ENCODE peak calls at places on chromosomes 1 and 21, in five cellular contexts. K is H9, B is IMR-90, N is mesendoderm, P is H1. Q is an unnamed sample.

GRCh38 chr1:204286841-204287387 is 72.8 kb downstream of the PLEKHA6 start:
- DNase-seq in K (no peak), B (no peak), N (peak), P (no peak), Q (peak)

GRCh38 chr1:162136760-162137537 is 67.5 kb downstream of the NOS1AP start:
- DNase-seq in K (no peak), B (peak), N (peak), P (no peak), Q (peak)

GRCh38 chr1:3349161-3349967 is 105.1 kb upstream of the ARHGEF16 start:
- DNase-seq in K (peak), B (no peak), N (peak), P (no peak), Q (no peak)

GRCh38 chr1:205711105-205712048 is 31.1 kb upstream of the SLC45A3 start:
- DNase-seq in K (peak), B (peak), N (peak), P (no peak), Q (peak)

GRCh38 chr1:92790081-92790480 is 5.2 kb upstream of the EVI5 start:
- DNase-seq in K (no peak), B (no peak), N (no peak), P (no peak), Q (no peak)

GRCh38 chr1:5129746-5130355 is 475.4 kb downstream of the AJAP1 start:
- DNase-seq in K (no peak), B (no peak), N (peak), P (no peak), Q (no peak)

GRCh38 chr1:66227966-66228365 is 306.0 kb upstream of the SGIP1 start:
- DNase-seq in K (no peak), B (no peak), N (no peak), P (no peak), Q (no peak)

GRCh38 chr1:247054992-247055415 is 23.6 kb downstream of the ZNF670 start:
- DNase-seq in K (no peak), B (peak), N (no peak), P (no peak), Q (peak)

GRCh38 chr1:42325014-42325402 is 10.0 kb downstream of the FOXJ3 start:
- DNase-seq in K (no peak), B (no peak), N (no peak), P (no peak), Q (no peak)

GRCh38 chr1:165543651-165544452 is at the start of gene LRRC52:
- DNase-seq in K (peak), B (no peak), N (peak), P (no peak), Q (no peak)

GRCh38 chr21:34890724-34891609 is 158.1 kb downstream of the RUNX1 start:
- DNase-seq in K (peak), B (peak), N (peak), P (no peak), Q (peak)

GRCh38 chr1:33329600-33330305 is 8.9 kb upstream of the A3GALT2 start:
- DNase-seq in K (no peak), B (no peak), N (no peak), P (no peak), Q (no peak)

GRCh38 chr1:170332801-170333200 is 187.0 kb downstream of the NTMT2 start:
- DNase-seq in K (no peak), B (no peak), N (no peak), P (no peak), Q (no peak)

GRCh38 chr1:193408782-193409293 is 222.4 kb upstream of the B3GALT2 start:
- DNase-seq in K (no peak), B (peak), N (peak), P (no peak), Q (peak)

GRCh38 chr1:37476460-37477197 is 2.2 kb downstream of the ZC3H12A start:
- DNase-seq in K (no peak), B (peak), N (peak), P (no peak), Q (peak)

GRCh38 chr1:46131727-46132528 is 501 bp downstream of the PIK3R3 start:
- DNase-seq in K (no peak), B (peak), N (peak), P (no peak), Q (peak)

GRCh38 chr1:93585059-93585966 is 96.3 kb downstream of the BCAR3 start:
- DNase-seq in K (no peak), B (no peak), N (no peak), P (no peak), Q (no peak)

GRCh38 chr1:205534444-205534985 is 30.0 kb downstream of the CDK18 start:
- DNase-seq in K (no peak), B (no peak), N (no peak), P (no peak), Q (no peak)

GRCh38 chr1:15426492-15427279 is 11.6 kb upstream of the CTRC start:
- DNase-seq in K (no peak), B (peak), N (peak), P (no peak), Q (peak)

GRCh38 chr1:207240325-207241095 is 81.0 kb upstream of the CD55 start:
- DNase-seq in K (no peak), B (peak), N (peak), P (no peak), Q (no peak)

GRCh38 chr1:119799003-119799402 is 12.3 kb downstream of the REG4 start:
- DNase-seq in K (no peak), B (no peak), N (no peak), P (no peak), Q (no peak)

GRCh38 chr1:199522936-199523335 is 504.6 kb upstream of the NR5A2 start:
- DNase-seq in K (no peak), B (peak), N (no peak), P (no peak), Q (peak)

GRCh38 chr1:239814306-239814881 is 277.3 kb upstream of the FMN2 start:
- DNase-seq in K (peak), B (peak), N (peak), P (peak), Q (peak)

DNA sequence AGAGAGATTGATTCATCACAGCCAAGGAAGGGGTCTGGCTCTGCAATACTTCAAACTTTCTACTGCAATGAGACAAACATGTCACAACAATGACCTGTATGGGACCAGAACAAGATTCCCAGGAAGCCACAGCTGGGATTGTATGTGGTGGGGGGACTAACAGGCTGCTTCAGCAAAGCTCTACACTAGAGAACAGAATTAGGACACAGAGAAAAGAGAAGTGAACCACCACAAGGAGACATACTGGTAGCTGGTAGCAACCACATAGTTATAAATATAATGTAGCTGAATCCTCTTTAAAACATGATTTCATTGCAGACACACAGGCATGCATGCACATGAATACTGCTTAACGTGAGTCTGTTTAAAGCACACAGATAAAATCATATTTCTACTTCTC is 3.5 kb upstream of the ILDR2 start:
- DNase-seq in K (no peak), B (no peak), N (no peak), P (no peak), Q (no peak)
- H3K9ac ChIP-seq in K (no peak), B (no peak), N (no peak), P (no peak), Q (no peak)

GRCh38 chr1:179817056-179817455 is 60.5 kb downstream of the TOR1AIP2 start:
- DNase-seq in K (no peak), B (no peak), N (no peak), P (no peak), Q (no peak)

GRCh38 chr1:179818743-179819173 is 58.8 kb downstream of the TOR1AIP2 start:
- DNase-seq in K (no peak), B (peak), N (no peak), P (no peak), Q (no peak)

GRCh38 chr1:179818260-179818659 is 59.3 kb downstream of the TOR1AIP2 start:
- DNase-seq in K (no peak), B (no peak), N (no peak), P (no peak), Q (no peak)

GRCh38 chr1:179816196-179816960 is 61.2 kb downstream of the TOR1AIP2 start:
- DNase-seq in K (no peak), B (peak), N (no peak), P (no peak), Q (no peak)

GRCh38 chr1:179817789-179818188 is 59.8 kb downstream of the TOR1AIP2 start:
- DNase-seq in K (no peak), B (peak), N (no peak), P (no peak), Q (peak)
- H2BK5ac ChIP-seq in K (no peak), B (peak), N (no peak), P (no peak), Q (no peak)

GRCh38 chr1:100265562-100265930 is 470 bp upstream of the RTCA start:
- DNase-seq in K (no peak), B (peak), N (no peak), P (no peak), Q (no peak)

GRCh38 chr1:100268202-100268601 is 2.2 kb downstream of the RTCA start:
- DNase-seq in K (no peak), B (no peak), N (no peak), P (no peak), Q (no peak)

GRCh38 chr1:100265931-100266830 is at the start of gene RTCA:
- DNase-seq in K (peak), B (peak), N (peak), P (peak), Q (peak)

GRCh38 chr1:100261686-100262085 is 4.3 kb upstream of the RTCA start:
- DNase-seq in K (no peak), B (no peak), N (no peak), P (no peak), Q (no peak)

GRCh38 chr1:100267284-100267683 is 1.3 kb downstream of the RTCA start:
- DNase-seq in K (no peak), B (no peak), N (no peak), P (no peak), Q (no peak)
- H3K9ac ChIP-seq in K (no peak), B (peak), N (peak), P (no peak), Q (peak)

GRCh38 chr1:55230654-55231053 is 15.5 kb upstream of the USP24 start:
- DNase-seq in K (no peak), B (no peak), N (no peak), P (no peak), Q (no peak)

GRCh38 chr1:55234016-55234415 is 18.9 kb upstream of the USP24 start:
- DNase-seq in K (no peak), B (peak), N (no peak), P (no peak), Q (no peak)

GRCh38 chr1:55233149-55233777 is 18.1 kb upstream of the USP24 start:
- DNase-seq in K (no peak), B (peak), N (peak), P (no peak), Q (peak)

GRCh38 chr1:55231745-55232144 is 16.6 kb upstream of the USP24 start:
- DNase-seq in K (no peak), B (no peak), N (no peak), P (no peak), Q (no peak)

DNA sequence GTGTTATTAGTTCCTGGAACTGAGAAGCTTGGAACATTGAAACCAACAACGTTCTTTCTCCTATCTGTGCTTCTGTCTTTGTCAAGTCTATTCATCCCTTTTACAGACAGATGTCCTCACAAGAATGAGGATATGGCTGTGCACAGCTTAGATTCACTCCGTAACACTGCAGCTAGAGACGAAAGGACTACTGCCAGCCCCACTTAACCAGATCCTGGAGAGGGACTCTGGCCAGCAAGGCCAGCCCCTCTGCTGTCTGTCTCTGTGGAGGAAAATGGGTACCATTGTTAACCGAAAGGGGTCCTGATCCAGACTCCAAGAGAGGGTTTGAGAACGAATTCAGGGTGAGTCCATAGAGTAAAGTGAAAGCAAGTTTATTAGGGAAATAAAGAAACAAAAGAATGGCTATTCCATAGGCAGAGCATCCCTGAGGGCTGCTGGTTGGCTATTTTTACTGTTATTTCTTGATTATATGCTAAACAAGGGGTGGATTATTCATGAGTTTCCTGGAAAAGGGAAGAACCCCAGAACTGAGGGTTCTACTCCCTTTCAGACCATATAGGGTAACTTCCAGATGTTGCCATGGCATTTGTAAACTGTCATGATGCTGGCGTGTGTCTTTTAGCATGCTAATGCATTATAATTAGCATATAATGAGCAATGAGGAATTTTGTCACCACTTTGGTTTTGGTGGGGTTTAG is 17.4 kb upstream of the USP24 start:
- DNase-seq in K (no peak), B (no peak), N (peak), P (no peak), Q (no peak)
- H2BK5ac ChIP-seq in K (peak), B (no peak), N (no peak), P (no peak), Q (no peak)

DNA sequence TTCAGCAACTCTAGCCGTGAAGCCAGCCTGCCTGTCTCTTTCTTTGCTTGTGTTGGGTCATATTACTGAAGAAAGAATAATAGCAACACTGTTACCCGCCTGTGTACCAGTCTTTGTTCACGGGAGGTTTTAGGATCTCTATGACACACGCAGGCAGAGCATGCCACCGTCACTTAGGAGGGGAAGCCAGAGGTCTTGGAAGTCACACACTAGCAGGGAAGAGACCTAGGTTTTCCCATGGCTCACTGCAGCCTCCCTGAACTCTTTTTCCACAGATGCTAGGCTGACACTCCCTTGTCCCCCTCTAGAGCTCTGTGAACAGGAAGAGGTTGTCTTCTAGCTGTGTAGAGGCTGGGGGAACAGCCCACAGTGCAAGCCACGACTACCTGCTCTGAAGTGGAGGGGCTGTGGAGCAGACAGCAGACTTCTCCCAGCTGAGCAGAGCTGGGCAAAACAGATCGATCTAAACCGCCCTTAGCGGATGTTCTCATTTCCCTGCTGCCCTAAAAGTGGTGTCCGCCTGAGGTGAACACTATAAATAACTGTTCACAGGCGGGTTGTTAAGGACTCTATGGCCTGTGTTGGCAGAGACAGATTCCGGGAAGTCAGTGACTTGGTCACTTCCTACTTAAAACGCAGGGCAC is 203.1 kb downstream of the RHOU start:
- DNase-seq in K (no peak), B (no peak), N (peak), P (no peak), Q (peak)
- H3K9ac ChIP-seq in K (no peak), B (no peak), N (no peak), P (no peak), Q (no peak)

DNA sequence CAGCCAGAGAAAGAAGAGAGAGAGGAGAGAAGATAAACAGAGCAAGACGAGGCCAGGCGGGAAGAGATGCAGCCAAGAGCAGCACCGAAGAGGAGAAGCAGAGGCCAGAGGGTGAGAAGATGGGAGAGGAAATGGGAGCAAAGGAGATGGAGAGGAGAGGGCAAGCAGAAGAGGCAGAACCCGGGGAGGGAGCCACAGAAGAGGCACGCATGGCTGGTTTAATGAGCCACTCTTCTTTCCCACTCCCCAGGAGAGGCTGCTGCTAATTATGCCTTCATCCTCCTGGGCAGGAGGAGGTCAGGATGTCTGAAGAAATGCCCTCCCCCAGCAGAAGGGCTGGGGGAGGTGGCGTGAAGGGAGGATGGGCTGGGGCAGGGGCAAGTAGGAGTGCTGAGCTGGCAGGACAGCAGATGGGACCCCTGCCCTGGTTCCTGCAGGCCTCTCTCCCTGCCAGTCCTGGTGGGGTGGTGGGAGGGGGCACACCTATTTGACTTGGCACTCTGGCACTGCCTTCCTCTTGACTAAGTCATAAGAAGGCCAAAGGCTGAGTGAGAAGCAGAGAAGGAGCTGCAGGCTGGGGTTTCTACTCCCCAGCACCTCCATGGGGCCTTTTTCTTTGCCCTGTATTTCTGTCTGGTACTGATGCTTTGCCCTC is 32.3 kb downstream of the KIRREL1 start:
- DNase-seq in K (no peak), B (no peak), N (no peak), P (no peak), Q (no peak)
- H2BK5ac ChIP-seq in K (no peak), B (peak), N (no peak), P (no peak), Q (peak)

GRCh38 chr1:212981025-212981495 is 30.7 kb downstream of the VASH2 start:
- DNase-seq in K (peak), B (no peak), N (no peak), P (no peak), Q (no peak)
- H3K9ac ChIP-seq in K (no peak), B (no peak), N (no peak), P (no peak), Q (no peak)

GRCh38 chr1:86704972-86705632 is 726 bp downstream of the SH3GLB1 start:
- DNase-seq in K (peak), B (peak), N (peak), P (peak), Q (peak)
- H2BK5ac ChIP-seq in K (no peak), B (peak), N (peak), P (peak), Q (peak)

DNA sequence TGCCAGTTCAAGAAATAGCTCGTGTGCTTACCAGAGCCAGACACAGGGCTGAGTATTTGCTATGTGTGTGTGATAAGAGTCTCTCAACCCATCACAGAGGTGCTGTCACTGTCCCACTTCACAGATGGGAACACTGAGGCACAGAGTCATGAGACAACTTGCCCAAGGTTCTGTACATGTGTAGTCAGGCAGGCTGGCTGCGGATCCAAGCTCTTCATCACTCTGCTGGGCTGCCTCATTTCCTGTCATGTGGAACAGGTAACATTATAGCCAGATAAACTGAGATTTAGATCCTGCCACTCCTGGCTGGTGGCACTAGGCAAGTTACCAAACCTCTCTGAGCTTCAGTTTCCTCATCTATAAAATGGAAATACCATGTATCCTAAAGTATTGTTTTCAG is 77.8 kb downstream of the ITPKB start:
- DNase-seq in K (no peak), B (no peak), N (no peak), P (no peak), Q (no peak)
- H3K9ac ChIP-seq in K (no peak), B (no peak), N (no peak), P (no peak), Q (peak)

GRCh38 chr21:44666401-44667320 is at the start of gene KRTAP12-2:
- DNase-seq in K (peak), B (no peak), N (no peak), P (no peak), Q (no peak)

GRCh38 chr21:44667612-44668011 is 885 bp upstream of the KRTAP12-2 start:
- DNase-seq in K (no peak), B (no peak), N (no peak), P (no peak), Q (no peak)

GRCh38 chr21:44671911-44672310 is 5.2 kb upstream of the KRTAP12-2 start:
- DNase-seq in K (no peak), B (no peak), N (no peak), P (no peak), Q (no peak)

GRCh38 chr21:44670642-44671432 is 4.1 kb upstream of the KRTAP12-2 start:
- DNase-seq in K (no peak), B (no peak), N (no peak), P (no peak), Q (no peak)
- H2BK5ac ChIP-seq in K (no peak), B (no peak), N (no peak), P (no peak), Q (no peak)

Q was measured in mesenchymal stem cell.